ENCODE peak calls at places on chromosome 22, in five cellular contexts. N is GM12878, X is H1, C is K562, J is HepG2. B is an unnamed sample.
A peak's percentile ranks its signal among the peaks of the same experiment; 100 is the strongest.

GRCh38 chr22:46450931-46451660 is 86.3 kb downstream of the CELSR1 start:
- DNase-seq in N (no peak), X (no peak), C (no peak), J (no peak), B (no peak)

GRCh38 chr22:48702573-48703264 is 1125.0 kb downstream of the BRD1 start:
- DNase-seq in N (no peak), X (no peak), C (no peak), J (peak; percentile 98), B (no peak)

GRCh38 chr22:33582822-33583400 is 337.4 kb downstream of the LARGE1 start:
- DNase-seq in N (no peak), X (no peak), C (no peak), J (no peak), B (no peak)

GRCh38 chr22:35212020-35212419 is 45.3 kb upstream of the HMGXB4 start:
- DNase-seq in N (no peak), X (no peak), C (peak; percentile 90), J (no peak), B (no peak)

GRCh38 chr22:46737976-46738641 is at the start of gene CERK:
- DNase-seq in N (no peak), X (no peak), C (peak; percentile 59), J (peak; percentile 36), B (peak; percentile 61)

GRCh38 chr22:35418088-35418487 is 18.1 kb downstream of the MCM5 start:
- DNase-seq in N (no peak), X (no peak), C (no peak), J (no peak), B (no peak)

GRCh38 chr22:40613025-40613424 is 23.5 kb downstream of the MRTFA start:
- DNase-seq in N (no peak), X (no peak), C (no peak), J (no peak), B (no peak)

GRCh38 chr22:46994983-46995382 is 232.5 kb downstream of the TBC1D22A start:
- DNase-seq in N (no peak), X (no peak), C (no peak), J (no peak), B (no peak)

GRCh38 chr22:46092011-46092410 is 58.3 kb upstream of the PPARA start:
- DNase-seq in N (no peak), X (no peak), C (no peak), J (no peak), B (no peak)

GRCh38 chr22:47176573-47177333 is 414.3 kb downstream of the TBC1D22A start:
- DNase-seq in N (no peak), X (no peak), C (no peak), J (no peak), B (no peak)

GRCh38 chr22:19120829-19121630 is 1.2 kb downstream of the DGCR2 start:
- DNase-seq in N (no peak), X (no peak), C (peak; percentile 74), J (peak; percentile 63), B (peak; percentile 60)

GRCh38 chr22:22578702-22579424 is 19.8 kb upstream of the PRAME start:
- DNase-seq in N (no peak), X (no peak), C (peak; percentile 85), J (no peak), B (no peak)

GRCh38 chr22:22709719-22710445 is 65.5 kb downstream of the GGTLC2 start:
- DNase-seq in N (no peak), X (no peak), C (peak; percentile 91), J (no peak), B (peak; percentile 81)

GRCh38 chr22:27631641-27632040 is 169.9 kb downstream of the MN1 start:
- DNase-seq in N (no peak), X (no peak), C (no peak), J (no peak), B (no peak)

GRCh38 chr22:27424319-27424718 is 377.2 kb downstream of the MN1 start:
- DNase-seq in N (no peak), X (no peak), C (no peak), J (no peak), B (no peak)

GRCh38 chr22:39956932-39957664 is 3.1 kb upstream of the TMA7B start:
- DNase-seq in N (peak; percentile 71), X (no peak), C (no peak), J (no peak), B (no peak)

GRCh38 chr22:50371101-50371648 is 28.0 kb downstream of the PPP6R2 start:
- DNase-seq in N (no peak), X (no peak), C (no peak), J (no peak), B (no peak)

DNA sequence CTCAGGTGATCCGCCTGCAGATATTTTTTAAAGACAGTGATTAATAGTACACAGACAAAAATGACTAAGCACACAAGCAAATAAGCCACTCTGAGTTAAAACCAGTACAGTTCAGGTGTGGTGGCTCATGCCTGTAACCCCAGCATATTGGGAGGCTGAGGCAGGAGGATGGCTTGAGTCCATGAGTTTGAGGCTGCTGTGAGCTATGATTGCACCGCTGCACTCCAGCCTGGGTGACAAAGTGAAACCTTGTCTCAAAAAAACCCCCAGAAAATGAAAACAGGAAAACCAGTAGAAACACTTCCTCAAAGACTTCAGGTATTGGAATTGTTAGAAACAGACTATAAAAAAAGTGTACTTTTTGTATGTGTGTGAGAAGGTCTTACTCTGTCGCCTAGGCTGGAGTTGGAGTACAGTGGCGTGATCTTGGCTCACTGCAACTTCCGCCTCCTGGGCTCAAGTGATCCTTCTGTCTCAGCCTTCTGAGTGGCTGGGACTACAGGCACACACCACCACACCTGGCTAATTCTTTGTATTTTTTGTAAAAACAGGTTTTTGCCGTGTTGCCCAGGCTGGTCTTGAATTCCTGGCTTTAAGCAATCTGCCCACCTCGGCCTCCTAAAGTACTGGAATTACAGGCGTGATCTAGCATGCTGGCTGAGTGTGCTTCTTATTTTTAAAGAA is 33.1 kb downstream of the PPP6R2 start:
- DNase-seq in N (no peak), X (no peak), C (no peak), J (no peak), B (no peak)
- H2AFZ ChIP-seq in N (no peak overlapping the region), X (no peak overlapping the region), C (no peak overlapping the region), J (no peak overlapping the region), B (no peak overlapping the region)

DNA sequence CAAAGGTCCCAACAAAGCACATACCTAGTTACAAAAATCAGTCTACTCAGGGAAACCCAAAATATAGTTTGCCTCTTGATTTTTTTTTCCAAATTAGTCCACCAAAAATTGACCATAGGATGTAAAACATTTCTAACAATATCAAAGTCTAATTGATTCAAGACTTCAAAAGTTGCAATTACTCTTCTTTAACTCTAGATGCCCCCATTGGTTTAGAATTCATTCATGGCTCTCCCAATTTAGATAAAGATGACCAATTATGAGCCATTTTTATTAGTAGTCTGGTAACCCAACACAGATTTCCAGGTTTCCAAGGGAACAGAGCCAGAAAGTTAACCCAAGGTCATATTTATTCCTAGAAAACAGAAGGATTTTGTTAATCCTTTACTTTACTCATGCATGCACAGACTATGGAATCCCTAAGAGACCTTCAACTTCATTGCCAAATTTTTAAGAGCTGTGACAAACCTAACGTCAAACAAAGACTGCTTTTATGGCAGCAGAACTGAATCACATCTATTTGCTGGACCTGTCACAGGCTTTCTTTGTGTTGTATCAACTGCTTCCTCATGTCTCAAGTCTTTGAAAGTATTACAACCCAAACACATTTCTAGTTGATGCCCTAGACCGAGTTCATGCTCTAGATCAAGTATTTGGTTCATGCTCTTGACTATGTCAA is 55.3 kb downstream of the C22orf42 start:
- DNase-seq in N (no peak), X (no peak), C (no peak), J (no peak), B (peak; percentile 21)
- TF ChIP-seq CTCF in N (peak; percentile 6), X (peak; percentile 24), C (no peak), J (peak; percentile 32), B (peak; percentile 66)

DNA sequence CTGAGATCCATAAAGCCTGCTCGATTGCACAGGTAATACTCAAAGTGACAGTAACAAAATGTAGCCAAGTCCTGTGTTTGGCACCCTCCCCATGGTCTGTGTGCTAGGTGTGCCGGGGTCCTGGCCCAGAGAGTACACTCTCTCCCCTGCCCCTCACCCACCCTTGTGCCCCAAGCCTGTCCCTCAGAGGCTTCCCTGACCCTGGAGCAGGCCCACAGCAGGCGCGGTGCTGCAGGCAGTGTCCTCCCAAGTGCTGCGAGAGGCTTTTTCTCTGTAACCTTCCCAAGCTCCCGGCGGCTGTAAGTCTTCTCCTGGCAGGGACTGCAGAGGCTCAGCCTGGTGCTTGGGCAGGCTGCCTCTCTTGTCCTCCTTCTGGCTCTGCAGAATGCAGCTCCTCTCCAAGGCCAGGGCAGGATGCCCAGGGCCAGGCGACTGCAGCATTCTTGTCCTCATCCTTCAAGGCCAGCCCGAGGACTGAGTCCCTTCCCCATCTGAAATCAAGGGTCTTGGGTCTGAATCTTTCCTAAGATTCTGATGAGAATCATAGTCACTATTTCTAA is 15.9 kb downstream of the RFPL1 start:
- DNase-seq in N (no peak), X (no peak), C (no peak), J (no peak), B (no peak)
- TF ChIP-seq CREB1 in N (no peak), X (no peak), C (no peak), J (no peak), B (no peak)

DNA sequence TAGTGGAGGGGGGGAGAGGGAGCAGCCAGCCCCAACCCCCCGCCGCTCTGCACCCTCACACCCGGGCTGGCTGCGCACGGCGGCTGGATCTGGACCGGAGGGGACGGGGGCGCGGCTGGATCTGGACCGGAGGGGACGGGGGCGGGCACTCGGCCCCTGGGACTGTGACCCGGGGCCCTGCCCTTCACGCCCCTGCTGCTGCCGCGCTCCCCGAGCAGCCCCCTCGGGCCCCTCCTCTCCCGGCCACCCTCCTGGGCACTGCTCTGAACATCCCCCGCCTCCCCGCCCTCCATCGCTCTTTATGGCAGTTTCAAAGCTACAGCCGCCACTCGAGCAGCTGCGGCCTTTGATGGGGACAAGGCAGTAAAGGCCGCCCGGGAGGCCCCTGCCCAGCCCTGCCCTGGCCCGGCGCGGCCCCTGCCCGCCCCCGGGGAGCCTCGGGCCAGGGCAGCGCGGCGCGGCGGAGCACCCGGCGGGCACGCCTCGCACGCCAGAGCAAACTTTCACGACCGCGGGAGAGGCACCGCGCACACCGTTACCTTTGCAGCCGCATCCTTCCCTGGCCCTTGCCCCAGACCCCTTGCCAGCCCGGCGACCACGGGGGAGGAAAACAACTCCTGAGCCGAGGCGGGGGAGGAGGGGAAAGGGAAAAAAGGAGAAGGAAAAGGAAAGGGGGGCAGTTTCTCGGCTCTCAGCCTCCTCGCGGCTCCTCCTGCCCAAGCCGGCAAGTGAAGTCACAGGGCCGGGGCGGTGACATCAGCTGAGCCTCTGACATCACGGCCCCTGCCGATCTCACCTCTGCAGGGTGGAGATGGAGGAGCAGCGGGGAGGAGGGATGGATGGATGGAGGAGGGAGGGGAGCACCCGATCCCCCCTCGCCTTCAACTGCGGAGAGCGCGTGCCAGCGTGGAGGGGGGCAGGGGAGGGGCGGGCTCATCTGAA is 13.1 kb upstream of the TCF20 start:
- DNase-seq in N (no peak), X (no peak), C (no peak), J (no peak), B (no peak)
- H2AFZ ChIP-seq in N (no peak overlapping the region), X (no peak overlapping the region), C (no peak overlapping the region), J (no peak overlapping the region), B (peak overlapping the region; percentile 63)

GRCh38 chr22:38465673-38466490 is 2.0 kb upstream of the KDELR3 start:
- DNase-seq in N (no peak), X (no peak), C (no peak), J (no peak), B (no peak)

GRCh38 chr22:38468761-38469305 is 937 bp downstream of the KDELR3 start:
- DNase-seq in N (no peak), X (no peak), C (no peak), J (no peak), B (no peak)

GRCh38 chr22:38469306-38469781 is 1.4 kb downstream of the KDELR3 start:
- DNase-seq in N (no peak), X (no peak), C (no peak), J (no peak), B (no peak)

GRCh38 chr22:38467438-38467903 is 425 bp upstream of the KDELR3 start:
- DNase-seq in N (no peak), X (no peak), C (peak; percentile 41), J (no peak), B (peak; percentile 47)

GRCh38 chr22:38467904-38468760 is at the start of gene KDELR3:
- DNase-seq in N (no peak), X (no peak), C (peak; percentile 79), J (no peak), B (peak; percentile 59)
- TF ChIP-seq CTCF in N (peak; percentile 7), X (peak; percentile 56), C (peak; percentile 41), J (no peak), B (peak; percentile 51)

B was measured in GM23338.